ENCODE peak calls at places on chromosomes 16 and 17, in ten cellular contexts. Z is AG09319; F is renal cortical epithelial cell; G is H7; S is HuH-7; A is SJCRH30; N is HT-29; U is NCI-H774; W is stimulated activated CD4-positive, alpha-beta T cell treated with anti-CD3 and anti-CD28 coated beads, Interleukin-1b, Interleukin-23, amount 100 ng/mL, for 24 hours; L is EL. D is an unnamed sample.

GRCh38 chr16:57634171-57634570 is 5.7 kb downstream of the ADGRG1 start:
- DNase-seq in Z (no peak), F (peak; percentile 56), G (no peak), S (no peak), A (peak; percentile 31), N (no peak), U (no peak), W (no peak), L (peak; percentile 81), D (no peak)

GRCh38 chr17:79977711-79978544 is 57.7 kb downstream of the TBC1D16 start:
- DNase-seq in Z (no peak), F (no peak), G (no peak), S (no peak), A (no peak), N (no peak), U (no peak), W (no peak), L (no peak), D (no peak)

GRCh38 chr17:19415806-19416775 is 5.1 kb downstream of the RNF112 start:
- DNase-seq in Z (no peak), F (no peak), G (no peak), S (no peak), A (no peak), N (no peak), U (no peak), W (no peak), L (no peak), D (no peak)

GRCh38 chr17:77824102-77824779 is 134.3 kb upstream of the TNRC6C start:
- DNase-seq in Z (no peak), F (no peak), G (no peak), S (no peak), A (no peak), N (no peak), U (no peak), W (no peak), L (no peak), D (no peak)

GRCh38 chr17:45006927-45007461 is 38.9 kb upstream of the C1QL1 start:
- DNase-seq in Z (no peak), F (no peak), G (peak; percentile 87), S (no peak), A (peak; percentile 52), N (no peak), U (no peak), W (no peak), L (no peak), D (no peak)

GRCh38 chr17:10105513-10106001 is 92.8 kb downstream of the GAS7 start:
- DNase-seq in Z (no peak), F (no peak), G (no peak), S (no peak), A (no peak), N (no peak), U (no peak), W (no peak), L (no peak), D (peak; percentile 27)

GRCh38 chr17:76529224-76529642 is 8.3 kb downstream of the CYGB start:
- DNase-seq in Z (peak; percentile 91), F (peak; percentile 19), G (no peak), S (no peak), A (peak; percentile 69), N (no peak), U (no peak), W (no peak), L (peak; percentile 87), D (no peak)

GRCh38 chr17:28773736-28774135 is 29.9 kb downstream of the TRAF4 start:
- DNase-seq in Z (no peak), F (no peak), G (no peak), S (no peak), A (no peak), N (no peak), U (no peak), W (no peak), L (no peak), D (no peak)

GRCh38 chr16:1890701-1891035 is 18.7 kb upstream of the MEIOB start:
- DNase-seq in Z (no peak), F (no peak), G (no peak), S (no peak), A (no peak), N (no peak), U (no peak), W (no peak), L (no peak), D (no peak)

GRCh38 chr16:30656974-30657865 is 1.0 kb upstream of the FBRS start:
- DNase-seq in Z (no peak), F (peak; percentile 34), G (no peak), S (no peak), A (no peak), N (no peak), U (peak; percentile 64), W (no peak), L (no peak), D (no peak)

GRCh38 chr17:49894761-49895160 is 46.9 kb upstream of the TAC4 start:
- DNase-seq in Z (no peak), F (no peak), G (no peak), S (no peak), A (no peak), N (peak; percentile 75), U (no peak), W (no peak), L (no peak), D (no peak)

GRCh38 chr17:17714261-17714866 is 33.1 kb downstream of the RAI1 start:
- DNase-seq in Z (no peak), F (no peak), G (no peak), S (no peak), A (peak; percentile 90), N (no peak), U (no peak), W (no peak), L (no peak), D (no peak)

GRCh38 chr17:44197980-44198720 is 1.5 kb downstream of the ATXN7L3 start:
- DNase-seq in Z (no peak), F (no peak), G (peak; percentile 72), S (no peak), A (peak; percentile 55), N (peak; percentile 53), U (no peak), W (no peak), L (peak; percentile 70), D (no peak)